ENCODE peak calls at places on chromosome 19, in nine cellular contexts. G, R, Q, X, S, C, I, A and L are unnamed samples.

GRCh38 chr19:55341191-55342043 is 1.7 kb downstream of the KMT5C start:
- DNase-seq in G (peak; percentile 93), R (peak; percentile 44), Q (peak; percentile 92), X (no peak), S (no peak), C (peak; percentile 74), I (peak; percentile 78), A (peak; percentile 51), L (no peak)

GRCh38 chr19:18605546-18606280 is 886 bp downstream of the CRLF1 start:
- DNase-seq in G (peak; percentile 47), R (no peak), Q (peak; percentile 39), X (no peak), S (no peak), C (no peak), I (no peak), A (no peak), L (no peak)

GRCh38 chr19:16289594-16289993 is 35.0 kb upstream of the KLF2 start:
- DNase-seq in G (no peak), R (no peak), Q (no peak), X (no peak), S (no peak), C (no peak), I (no peak), A (no peak), L (no peak)

GRCh38 chr19:51599084-51599483 is 28.0 kb downstream of the ZNF175 start:
- DNase-seq in G (no peak), R (no peak), Q (no peak), X (no peak), S (no peak), C (no peak), I (no peak), A (no peak), L (no peak)

GRCh38 chr19:39236527-39236926 is 8.3 kb downstream of the IFNL3 start:
- DNase-seq in G (no peak), R (no peak), Q (no peak), X (no peak), S (no peak), C (no peak), I (no peak), A (no peak), L (no peak)

GRCh38 chr19:29873024-29873800 is 61.4 kb downstream of the CCNE1 start:
- DNase-seq in G (peak; percentile 86), R (peak; percentile 9), Q (peak; percentile 81), X (no peak), S (no peak), C (peak; percentile 47), I (peak; percentile 63), A (no peak), L (no peak)

GRCh38 chr19:7415163-7415856 is 66.6 kb downstream of the ARHGEF18 start:
- DNase-seq in G (no peak), R (peak; percentile 78), Q (peak; percentile 27), X (no peak), S (no peak), C (no peak), I (peak; percentile 72), A (no peak), L (no peak)

GRCh38 chr19:18519962-18520847 is 1.7 kb downstream of the ELL start:
- DNase-seq in G (peak; percentile 80), R (peak; percentile 74), Q (peak; percentile 85), X (no peak), S (peak; percentile 78), C (peak; percentile 41), I (peak; percentile 88), A (no peak), L (peak; percentile 34)

GRCh38 chr19:55118401-55118991 is 1.1 kb upstream of the PPP1R12C start:
- DNase-seq in G (peak; percentile 75), R (peak; percentile 54), Q (peak; percentile 97), X (no peak), S (no peak), C (peak; percentile 65), I (peak; percentile 36), A (no peak), L (no peak)

GRCh38 chr19:1045247-1045603 is 5.3 kb downstream of the ABCA7 start:
- DNase-seq in G (peak; percentile 60), R (no peak), Q (peak; percentile 98), X (no peak), S (no peak), C (no peak), I (peak; percentile 50), A (no peak), L (no peak)

GRCh38 chr19:2047449-2048103 is 3.5 kb downstream of the MKNK2 start:
- DNase-seq in G (peak; percentile 4), R (peak; percentile 53), Q (no peak), X (no peak), S (no peak), C (no peak), I (peak; percentile 95), A (no peak), L (no peak)

GRCh38 chr19:35347171-35347929 is at the start of gene FFAR1:
- DNase-seq in G (no peak), R (no peak), Q (no peak), X (peak; percentile 96), S (no peak), C (no peak), I (no peak), A (no peak), L (no peak)

GRCh38 chr19:55495646-55496349 is 7.6 kb downstream of the SSC5D start:
- DNase-seq in G (no peak), R (no peak), Q (no peak), X (no peak), S (no peak), C (no peak), I (no peak), A (no peak), L (no peak)

GRCh38 chr19:35429698-35430097 is 18.4 kb upstream of the FFAR2 start:
- DNase-seq in G (no peak), R (no peak), Q (no peak), X (no peak), S (no peak), C (no peak), I (no peak), A (no peak), L (no peak)

GRCh38 chr19:17075860-17076538 is 422 bp downstream of the MYO9B start:
- DNase-seq in G (peak; percentile 56), R (no peak), Q (peak; percentile 82), X (no peak), S (no peak), C (peak; percentile 36), I (peak; percentile 38), A (no peak), L (no peak)

GRCh38 chr19:48487544-48487943 is 18.4 kb downstream of the CYTH2 start:
- DNase-seq in G (no peak), R (no peak), Q (no peak), X (no peak), S (no peak), C (no peak), I (no peak), A (no peak), L (no peak)
- TF ChIP-seq CTCF in G (no peak), R (no peak), Q (no peak), X (no peak), S (no peak), C (no peak), I (no peak), A (no peak), L (no peak)

DNA sequence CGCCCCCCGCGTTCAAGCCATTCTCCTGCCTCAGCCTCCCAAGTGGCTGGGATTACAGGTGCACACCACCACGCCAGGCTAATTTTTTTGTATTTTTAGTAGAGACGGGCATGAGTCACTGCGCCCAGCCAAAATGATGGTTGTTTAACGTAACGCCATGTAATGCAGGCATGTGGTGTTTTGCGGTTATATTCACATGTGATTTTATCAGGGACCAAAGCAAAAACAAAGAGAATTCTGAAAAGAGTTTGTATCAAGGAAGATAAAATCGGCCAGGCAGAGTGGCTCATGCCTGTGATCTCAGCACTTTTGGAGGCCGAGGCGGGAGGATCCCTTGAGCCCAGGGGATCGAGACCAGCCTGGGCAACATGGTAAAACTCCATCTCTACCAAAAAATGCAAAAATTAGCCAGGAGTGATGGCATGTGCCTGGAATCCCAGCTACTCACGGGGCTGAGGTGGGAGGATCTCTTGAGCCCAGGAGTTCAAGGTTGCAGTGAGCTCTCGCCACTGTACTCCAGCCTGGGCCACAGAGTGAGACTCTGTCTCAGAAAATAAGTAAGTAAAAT is 4.7 kb upstream of the ADGRE2 start:
- DNase-seq in G (no peak), R (no peak), Q (no peak), X (no peak), S (no peak), C (no peak), I (no peak), A (no peak), L (no peak)
- H3K27me3 ChIP-seq in G (no peaks in the 10 kb centered on the region), R (no peaks in the 10 kb centered on the region), Q (no peaks in the 10 kb centered on the region), X (no peaks in the 10 kb centered on the region), S (no peaks in the 10 kb centered on the region), C (peaks cover 77% of the 10 kb centered on the region), I (no peaks in the 10 kb centered on the region), A (no peaks in the 10 kb centered on the region), L (no peaks in the 10 kb centered on the region)

GRCh38 chr19:44948237-44948636 is 2.4 kb downstream of the APOC2 start:
- DNase-seq in G (no peak), R (no peak), Q (no peak), X (no peak), S (no peak), C (no peak), I (no peak), A (no peak), L (no peak)
- TF ChIP-seq CTCF in G (no peak), R (no peak), Q (no peak), X (no peak), S (no peak), C (no peak), I (no peak), A (no peak), L (no peak)

GRCh38 chr19:43546581-43546980 is 13.6 kb downstream of the ZNF575 start:
- DNase-seq in G (no peak), R (no peak), Q (no peak), X (no peak), S (no peak), C (no peak), I (no peak), A (no peak), L (no peak)
- H3K27me3 ChIP-seq in G (no peaks in the 10 kb centered on the region), R (no peaks in the 10 kb centered on the region), Q (no peaks in the 10 kb centered on the region), X (no peaks in the 10 kb centered on the region), S (no peaks in the 10 kb centered on the region), C (no peaks in the 10 kb centered on the region), I (no peaks in the 10 kb centered on the region), A (no peaks in the 10 kb centered on the region), L (no peaks in the 10 kb centered on the region)

GRCh38 chr19:41161903-41162302 is 31.1 kb upstream of the CYP2S1 start:
- DNase-seq in G (no peak), R (no peak), Q (peak; percentile 84), X (no peak), S (no peak), C (no peak), I (no peak), A (no peak), L (no peak)
- TF ChIP-seq CTCF in G (peak; percentile 34), R (no peak), Q (peak; percentile 89), X (no peak), S (no peak), C (no peak), I (no peak), A (no peak), L (no peak)

GRCh38 chr19:4580961-4581380 is 21.5 kb upstream of the SEMA6B start:
- DNase-seq in G (no peak), R (no peak), Q (no peak), X (no peak), S (no peak), C (no peak), I (no peak), A (no peak), L (no peak)
- H3K27me3 ChIP-seq in G (peaks cover 14% of the 10 kb centered on the region), R (peaks cover 45% of the 10 kb centered on the region), Q (peaks cover 34% of the 10 kb centered on the region), X (peaks cover 8% of the 10 kb centered on the region), S (no peaks in the 10 kb centered on the region), C (peaks cover 81% of the 10 kb centered on the region), I (peaks cover 20% of the 10 kb centered on the region), A (no peaks in the 10 kb centered on the region), L (peaks cover 34% of the 10 kb centered on the region)

GRCh38 chr19:42857544-42857867 is 22.0 kb downstream of the PSG1 start:
- DNase-seq in G (no peak), R (no peak), Q (no peak), X (no peak), S (no peak), C (no peak), I (no peak), A (no peak), L (no peak)
- TF ChIP-seq CTCF in G (no peak), R (no peak), Q (no peak), X (no peak), S (peak; percentile 44), C (no peak), I (no peak), A (no peak), L (no peak)